ENCODE peak calls at places on chromosomes 2 and 18, in nine cellular contexts. M, R, T, H, G, P, O, Z and N are unnamed samples.

GRCh38 chr2:15974203-15974452 is 33.8 kb downstream of the MYCN start:
- DNase-seq in M (no peak), R (no peak), T (no peak), H (no peak), G (no peak), P (no peak), O (no peak), Z (no peak), N (no peak)

GRCh38 chr2:58449286-58450010 is 208.3 kb upstream of the FANCL start:
- DNase-seq in M (no peak), R (no peak), T (no peak), H (no peak), G (no peak), P (no peak), O (peak; percentile 4), Z (no peak), N (no peak)

GRCh38 chr2:18062892-18063291 is 184.4 kb downstream of the KCNS3 start:
- DNase-seq in M (no peak), R (no peak), T (no peak), H (no peak), G (no peak), P (no peak), O (no peak), Z (no peak), N (no peak)

GRCh38 chr2:12488365-12488972 is 228.3 kb upstream of the TRIB2 start:
- DNase-seq in M (no peak), R (no peak), T (peak; percentile 79), H (no peak), G (no peak), P (no peak), O (no peak), Z (no peak), N (no peak)

GRCh38 chr2:85405076-85405402 is 5.1 kb downstream of the CAPG start:
- DNase-seq in M (no peak), R (no peak), T (no peak), H (no peak), G (no peak), P (no peak), O (no peak), Z (no peak), N (no peak)

GRCh38 chr2:124804014-124804940 is 779.2 kb downstream of the CNTNAP5 start:
- DNase-seq in M (peak; percentile 72), R (peak; percentile 42), T (no peak), H (no peak), G (no peak), P (peak; percentile 0), O (peak; percentile 38), Z (no peak), N (no peak)

GRCh38 chr2:167844714-167845530 is 402.5 kb downstream of the STK39 start:
- DNase-seq in M (no peak), R (peak; percentile 71), T (no peak), H (no peak), G (no peak), P (no peak), O (no peak), Z (no peak), N (no peak)

GRCh38 chr18:20971886-20972267 is 139.7 kb downstream of the ROCK1 start:
- DNase-seq in M (peak; percentile 37), R (no peak), T (no peak), H (peak; percentile 7), G (no peak), P (peak; percentile 70), O (peak; percentile 1), Z (no peak), N (no peak)

GRCh38 chr2:174951746-174952145 is 53.4 kb downstream of the CHN1 start:
- DNase-seq in M (no peak), R (no peak), T (no peak), H (no peak), G (peak; percentile 71), P (peak; percentile 88), O (no peak), Z (no peak), N (no peak)

GRCh38 chr2:71742953-71743601 is 289.7 kb downstream of the DYSF start:
- DNase-seq in M (no peak), R (peak; percentile 64), T (no peak), H (peak; percentile 90), G (peak; percentile 37), P (peak; percentile 98), O (no peak), Z (no peak), N (no peak)

GRCh38 chr2:171323971-171324528 is 109.7 kb downstream of the METTL8 start:
- DNase-seq in M (no peak), R (no peak), T (no peak), H (no peak), G (no peak), P (no peak), O (no peak), Z (no peak), N (no peak)

GRCh38 chr18:4931209-4931608 is 265.8 kb downstream of the AKAIN1 start:
- DNase-seq in M (no peak), R (no peak), T (no peak), H (no peak), G (no peak), P (no peak), O (no peak), Z (no peak), N (no peak)

GRCh38 chr2:237702439-237703397 is 75.3 kb downstream of the LRRFIP1 start:
- DNase-seq in M (peak; percentile 44), R (peak; percentile 63), T (peak; percentile 88), H (no peak), G (no peak), P (peak; percentile 83), O (no peak), Z (no peak), N (peak; percentile 90)

GRCh38 chr18:23627325-23627724 is 35.4 kb downstream of the ANKRD29 start:
- DNase-seq in M (no peak), R (no peak), T (no peak), H (no peak), G (peak; percentile 16), P (peak; percentile 88), O (no peak), Z (no peak), N (no peak)

GRCh38 chr2:150729495-150729955 is 242.1 kb upstream of the RND3 start:
- DNase-seq in M (no peak), R (no peak), T (no peak), H (no peak), G (no peak), P (no peak), O (no peak), Z (no peak), N (no peak)

GRCh38 chr2:23380562-23381065 is 4.4 kb upstream of the KLHL29 start:
- DNase-seq in M (no peak), R (no peak), T (no peak), H (no peak), G (no peak), P (peak; percentile 38), O (no peak), Z (no peak), N (no peak)